ENCODE peak calls at places on chromosomes 11 and 22, in nine cellular contexts. X is PC-9, U is heart left ventricle, B is GM23338, Z is astrocyte of the spinal cord, M is stomach, K is A549, O is testis, F is ascending aorta. R is an unnamed sample.

GRCh38 chr22:48874956-48875355 is 952.7 kb downstream of the BRD1 start:
- DNase-seq in F (peak), M (no peak), O (no peak), B (no peak), X (no peak), K (no peak), U (no peak), Z (no peak), R (peak)

GRCh38 chr11:18221274-18221876 is 15.2 kb downstream of the SAA4 start:
- DNase-seq in F (no peak), X (peak), K (no peak), B (no peak), U (no peak), O (no peak), Z (no peak), M (no peak), R (no peak)

GRCh38 chr22:18110194-18110943 is at the start of gene TUBA8:
- DNase-seq in M (peak), O (peak), U (peak), B (peak), K (no peak), F (peak), Z (peak), X (no peak), R (no peak)

GRCh38 chr11:95584589-95584988 is 205.0 kb downstream of the FAM76B start:
- DNase-seq in X (no peak), K (no peak), F (no peak), O (no peak), U (no peak), B (no peak), M (no peak), Z (no peak), R (no peak)

GRCh38 chr22:47154621-47155081 is 392.2 kb downstream of the TBC1D22A start:
- DNase-seq in X (no peak), O (peak), B (no peak), K (no peak), M (peak), F (peak), Z (peak), U (peak), R (no peak)

GRCh38 chr11:99366476-99366992 is 345.8 kb downstream of the CNTN5 start:
- DNase-seq in U (no peak), X (no peak), Z (no peak), O (no peak), M (no peak), K (no peak), F (no peak), B (no peak), R (no peak)

GRCh38 chr22:29661355-29661754 is 57.9 kb downstream of the NF2 start:
- DNase-seq in M (no peak), U (no peak), Z (peak), O (no peak), K (no peak), B (no peak), X (no peak), F (no peak), R (no peak)

GRCh38 chr11:79582434-79582833 is 141.6 kb upstream of the TENM4 start:
- DNase-seq in X (no peak), Z (no peak), K (no peak), O (no peak), B (no peak), M (no peak), U (no peak), F (no peak), R (no peak)

GRCh38 chr11:27081056-27081455 is 40.4 kb downstream of the BBOX1 start:
- DNase-seq in Z (no peak), O (no peak), F (no peak), B (no peak), U (no peak), K (no peak), X (no peak), M (no peak), R (no peak)

GRCh38 chr11:65440831-65441499 is 18.4 kb downstream of the NEAT1 start:
- DNase-seq in B (no peak), F (peak), O (no peak), M (no peak), U (no peak), X (peak), K (no peak), Z (peak), R (no peak)

GRCh38 chr11:126511475-126512115 is 156.1 kb downstream of the ST3GAL4 start:
- DNase-seq in K (no peak), Z (no peak), U (no peak), X (no peak), O (no peak), B (no peak), M (no peak), F (no peak), R (no peak)

GRCh38 chr11:48107188-48107704 is 109.4 kb upstream of the OR4B1 start:
- DNase-seq in M (no peak), Z (no peak), B (no peak), O (no peak), X (peak), K (no peak), U (no peak), F (no peak), R (peak)

GRCh38 chr11:118379497-118379896 is 20.1 kb downstream of the UBE4A start:
- DNase-seq in Z (no peak), F (no peak), X (no peak), K (no peak), M (no peak), U (no peak), B (no peak), O (no peak), R (no peak)

GRCh38 chr22:28051787-28052356 is 132.8 kb upstream of the PITPNB start:
- DNase-seq in U (peak), F (peak), Z (peak), X (no peak), O (peak), B (peak), K (peak), M (peak), R (no peak)

GRCh38 chr11:134047586-134047999 is 21.3 kb upstream of the JAM3 start:
- DNase-seq in M (no peak), B (no peak), K (no peak), U (peak), O (peak), X (no peak), F (peak), Z (peak), R (no peak)

GRCh38 chr11:1743587-1744136 is 6.7 kb downstream of the IFITM10 start:
- DNase-seq in B (no peak), X (no peak), F (peak), O (no peak), K (no peak), Z (no peak), M (no peak), U (no peak), R (no peak)

GRCh38 chr11:45026835-45027234 is 76.2 kb upstream of the TP53I11 start:
- DNase-seq in X (no peak), M (no peak), K (no peak), U (no peak), O (no peak), F (peak), Z (no peak), B (no peak), R (no peak)

GRCh38 chr22:23066200-23067022 is 3.9 kb upstream of the GNAZ start:
- DNase-seq in F (peak), K (no peak), X (no peak), M (peak), Z (no peak), B (no peak), U (no peak), O (peak), R (peak)

GRCh38 chr11:23957309-23957708 is 539.5 kb upstream of the LUZP2 start:
- DNase-seq in M (no peak), X (no peak), K (no peak), O (no peak), B (no peak), U (no peak), F (no peak), Z (no peak), R (no peak)

GRCh38 chr11:75644370-75644769 is 24.5 kb downstream of the MAP6 start:
- DNase-seq in B (no peak), X (no peak), O (no peak), K (no peak), M (no peak), F (no peak), Z (no peak), U (no peak), R (no peak)

GRCh38 chr11:96324912-96325311 is 18.1 kb downstream of the MAML2 start:
- DNase-seq in U (no peak), Z (peak), B (no peak), X (peak), O (no peak), M (no peak), F (no peak), K (no peak), R (no peak)

GRCh38 chr11:70398834-70399680 is 728 bp downstream of the CTTN start:
- DNase-seq in F (no peak), Z (no peak), O (peak), X (no peak), K (no peak), U (no peak), M (peak), B (no peak), R (no peak)

GRCh38 chr11:125069796-125070195 is 6.7 kb downstream of the SLC37A2 start:
- DNase-seq in B (no peak), M (no peak), Z (no peak), U (no peak), K (no peak), O (no peak), X (no peak), F (no peak), R (no peak)

GRCh38 chr22:19703869-19704268 is 10.4 kb upstream of the SEPTIN5 start:
- DNase-seq in X (no peak), F (no peak), K (no peak), B (no peak), O (peak), U (no peak), Z (no peak), M (no peak), R (no peak)

GRCh38 chr22:24107668-24108067 is 73.6 kb upstream of the SUSD2 start:
- DNase-seq in K (no peak), Z (peak), B (no peak), U (peak), M (peak), X (no peak), O (peak), F (peak), R (no peak)
- TF ChIP-seq CTCF in K (no peak), Z (peak), B (no peak), U (peak), M (no peak), X (no peak), O (no peak), F (peak), R (no peak)

DNA sequence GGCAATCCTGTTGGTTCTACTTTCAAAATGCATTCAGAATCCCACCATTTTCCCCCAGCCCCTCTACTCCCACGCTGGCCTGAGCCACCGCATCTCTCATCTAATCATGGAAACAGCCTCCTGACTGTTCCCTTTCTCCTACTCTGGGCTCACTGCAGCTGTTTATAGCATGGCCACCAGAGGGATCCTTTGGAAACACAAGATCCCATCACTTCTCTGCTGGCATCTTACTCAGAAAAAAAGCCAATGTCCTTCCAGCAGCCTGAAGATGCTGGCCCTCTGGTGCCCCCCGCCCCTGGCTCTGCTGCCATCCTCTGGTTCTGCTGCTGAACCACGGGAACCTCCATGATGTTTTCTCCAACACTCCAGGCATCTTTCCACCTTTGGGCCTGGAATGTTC is 11.1 kb downstream of the MS4A8 start:
- DNase-seq in B (peak), M (no peak), Z (no peak), O (no peak), F (no peak), U (no peak), K (peak), X (no peak), R (no peak)
- TF ChIP-seq CTCF in B (peak), M (no peak), Z (no peak), O (peak), F (no peak), U (no peak), K (no peak), X (peak), R (no peak)

GRCh38 chr11:12539570-12539969 is 134.7 kb upstream of the TEAD1 start:
- DNase-seq in Z (peak), K (no peak), O (no peak), M (no peak), X (peak), B (no peak), F (no peak), U (no peak), R (no peak)

GRCh38 chr11:12542186-12542935 is 131.9 kb upstream of the TEAD1 start:
- DNase-seq in F (no peak), U (no peak), B (no peak), M (no peak), O (no peak), K (no peak), X (no peak), Z (no peak), R (peak)

GRCh38 chr11:12540075-12540685 is 134.0 kb upstream of the TEAD1 start:
- DNase-seq in Z (peak), F (no peak), X (no peak), K (no peak), U (no peak), O (no peak), M (no peak), B (peak), R (peak)

GRCh38 chr11:12541588-12542151 is 132.6 kb upstream of the TEAD1 start:
- DNase-seq in X (no peak), F (no peak), B (no peak), K (no peak), U (no peak), O (no peak), M (no peak), Z (no peak), R (peak)

DNA sequence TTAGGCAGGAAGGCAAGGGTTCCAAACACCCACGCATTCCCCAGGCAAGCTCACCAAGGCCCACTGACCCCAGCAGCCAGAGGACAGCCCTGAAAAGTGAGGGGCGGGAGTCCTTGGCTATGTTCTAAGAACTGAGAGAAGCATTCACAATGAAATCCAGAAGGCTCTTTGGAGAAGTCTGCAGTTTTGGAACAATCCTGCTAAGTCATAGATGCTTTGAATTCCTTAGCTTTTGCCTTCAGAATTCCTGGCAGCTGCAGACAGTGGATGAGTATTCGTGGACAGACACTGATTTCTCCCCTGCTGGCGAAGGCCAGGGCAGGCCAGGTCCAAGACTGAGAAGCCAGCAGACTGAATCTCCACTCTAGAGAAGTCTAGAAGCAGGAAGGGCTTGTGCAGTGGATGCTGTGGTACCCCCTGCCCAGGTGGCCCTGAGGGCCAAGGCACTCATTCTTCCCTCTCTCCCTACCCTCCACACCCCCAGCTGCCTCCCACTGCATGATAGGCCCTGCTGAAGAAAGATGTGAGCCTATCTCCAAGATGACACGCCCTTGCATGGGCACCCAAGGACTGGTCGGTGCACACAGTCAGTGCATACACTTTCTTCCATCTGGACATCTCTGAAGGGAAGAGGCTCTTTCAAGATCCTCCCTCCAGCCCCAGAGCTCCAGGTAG is 133.2 kb upstream of the TEAD1 start:
- DNase-seq in X (no peak), K (peak), Z (peak), M (no peak), O (peak), F (no peak), U (no peak), B (peak), R (peak)
- TF ChIP-seq CTCF in X (no peak), K (no peak), Z (peak), M (no peak), O (no peak), F (no peak), U (peak), B (no peak), R (peak)

DNA sequence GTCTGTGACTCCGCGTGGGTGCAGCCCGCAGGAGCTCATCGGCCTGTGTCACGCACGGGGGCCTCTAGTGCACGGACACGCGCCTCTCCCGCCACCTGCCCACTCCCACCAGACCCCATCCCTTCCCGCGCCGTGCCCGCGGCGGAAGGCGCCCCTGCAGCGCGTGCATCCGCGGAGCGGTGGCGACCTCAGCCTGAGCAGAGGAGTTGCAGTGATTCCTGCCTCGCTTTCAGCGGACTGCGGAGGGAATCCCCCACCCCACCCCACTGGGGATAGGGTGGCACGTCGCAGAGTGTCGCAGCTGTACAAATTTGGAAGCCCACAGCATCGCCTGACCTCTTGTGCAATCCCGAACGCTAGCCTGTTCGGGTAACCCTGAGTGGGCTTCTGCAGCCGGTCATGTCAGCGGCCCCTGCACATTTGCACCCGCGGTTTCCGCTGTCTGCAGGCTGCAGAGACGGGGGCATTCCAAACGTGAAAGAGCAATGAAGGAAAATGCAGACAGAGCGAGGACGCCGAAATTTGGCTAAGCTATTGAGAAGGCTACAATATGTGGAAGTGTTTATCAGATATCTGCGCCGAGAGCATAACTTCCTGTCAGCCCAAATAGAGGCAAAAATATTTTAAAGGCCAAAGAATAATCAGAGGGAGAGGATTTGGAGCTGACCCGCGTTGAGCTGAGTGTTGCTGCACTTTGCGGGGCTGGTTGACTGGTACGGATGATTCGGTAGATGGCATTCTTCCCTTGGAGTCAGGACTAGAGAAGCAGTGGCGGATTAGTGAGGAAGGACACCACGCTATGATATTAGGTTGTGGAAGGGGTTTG is 619 bp upstream of the ARHGAP20 start:
- DNase-seq in O (peak), K (no peak), B (peak), Z (peak), U (no peak), F (peak), X (no peak), M (no peak), R (peak)
- TF ChIP-seq CTCF in O (peak), K (no peak), B (no peak), Z (peak), U (peak), F (no peak), X (no peak), M (no peak), R (peak)

R was measured in osteocyte.